ENCODE peak calls at places on chromosomes 16 and 17, in five cellular contexts. One of them, this sample, is unnamed.
A peak's percentile ranks its signal among the peaks of the same experiment; 100 is the strongest.

GRCh38 chr17:50687200-50688066 is 20.3 kb downstream of the ANKRD40 start:
- DNase-seq in AG09309: no peak
- DNase-seq in CD4-positive, CD25-positive, alpha-beta regulatory T cell: no peak
- DNase-seq in Karpas-422: no peak
- DNase-seq in trophoblast cell: no peak
- DNase-seq in this sample: no peak

GRCh38 chr16:9978160-9978725 is 204.0 kb downstream of the GRIN2A start:
- DNase-seq in AG09309: no peak
- DNase-seq in CD4-positive, CD25-positive, alpha-beta regulatory T cell: no peak
- DNase-seq in Karpas-422: no peak
- DNase-seq in trophoblast cell: no peak
- DNase-seq in this sample: no peak

GRCh38 chr17:32627233-32628008 is 140.6 kb downstream of the CDK5R1 start:
- DNase-seq in AG09309: no peak
- DNase-seq in CD4-positive, CD25-positive, alpha-beta regulatory T cell: no peak
- DNase-seq in Karpas-422: no peak
- DNase-seq in trophoblast cell: no peak
- DNase-seq in this sample: no peak

GRCh38 chr17:46159686-46160085 is 33.5 kb downstream of the KANSL1 start:
- DNase-seq in AG09309: peak; percentile 66
- DNase-seq in CD4-positive, CD25-positive, alpha-beta regulatory T cell: no peak
- DNase-seq in Karpas-422: no peak
- DNase-seq in trophoblast cell: peak; percentile 24
- DNase-seq in this sample: no peak

GRCh38 chr17:50213026-50214015 is 11.9 kb upstream of the COL1A1 start:
- DNase-seq in AG09309: no peak
- DNase-seq in CD4-positive, CD25-positive, alpha-beta regulatory T cell: no peak
- DNase-seq in Karpas-422: no peak
- DNase-seq in trophoblast cell: no peak
- DNase-seq in this sample: no peak

GRCh38 chr17:66542183-66542966 is 240.0 kb downstream of the PRKCA start:
- DNase-seq in AG09309: peak; percentile 80
- DNase-seq in CD4-positive, CD25-positive, alpha-beta regulatory T cell: no peak
- DNase-seq in Karpas-422: peak; percentile 91
- DNase-seq in trophoblast cell: no peak
- DNase-seq in this sample: no peak

GRCh38 chr17:76878568-76878967 is 10.4 kb downstream of the MGAT5B start:
- DNase-seq in AG09309: no peak
- DNase-seq in CD4-positive, CD25-positive, alpha-beta regulatory T cell: no peak
- DNase-seq in Karpas-422: no peak
- DNase-seq in trophoblast cell: no peak
- DNase-seq in this sample: no peak

GRCh38 chr17:66777689-66778225 is 57.2 kb upstream of the CACNG5 start:
- DNase-seq in AG09309: no peak
- DNase-seq in CD4-positive, CD25-positive, alpha-beta regulatory T cell: no peak
- DNase-seq in Karpas-422: peak; percentile 95
- DNase-seq in trophoblast cell: no peak
- DNase-seq in this sample: no peak

GRCh38 chr16:3481696-3482658 is 13.3 kb downstream of the C16orf90 start:
- DNase-seq in AG09309: no peak
- DNase-seq in CD4-positive, CD25-positive, alpha-beta regulatory T cell: no peak
- DNase-seq in Karpas-422: no peak
- DNase-seq in trophoblast cell: no peak
- DNase-seq in this sample: no peak

GRCh38 chr16:86681440-86681838 is 103.1 kb downstream of the FOXL1 start:
- DNase-seq in AG09309: no peak
- DNase-seq in CD4-positive, CD25-positive, alpha-beta regulatory T cell: no peak
- DNase-seq in Karpas-422: no peak
- DNase-seq in trophoblast cell: no peak
- DNase-seq in this sample: no peak

GRCh38 chr16:86850675-86851074 is 272.3 kb downstream of the FOXL1 start:
- DNase-seq in AG09309: no peak
- DNase-seq in CD4-positive, CD25-positive, alpha-beta regulatory T cell: no peak
- DNase-seq in Karpas-422: no peak
- DNase-seq in trophoblast cell: no peak
- DNase-seq in this sample: no peak

GRCh38 chr16:2535644-2536021 is 2.2 kb upstream of the PDPK1 start:
- DNase-seq in AG09309: peak; percentile 55
- DNase-seq in CD4-positive, CD25-positive, alpha-beta regulatory T cell: no peak
- DNase-seq in Karpas-422: no peak
- DNase-seq in trophoblast cell: peak; percentile 48
- DNase-seq in this sample: peak; percentile 89

GRCh38 chr16:82880361-82880760 is 253.6 kb downstream of the CDH13 start:
- DNase-seq in AG09309: no peak
- DNase-seq in CD4-positive, CD25-positive, alpha-beta regulatory T cell: no peak
- DNase-seq in Karpas-422: no peak
- DNase-seq in trophoblast cell: no peak
- DNase-seq in this sample: no peak

GRCh38 chr17:36212958-36213357 is 2.1 kb downstream of the CCL4L2 start:
- DNase-seq in AG09309: no peak
- DNase-seq in CD4-positive, CD25-positive, alpha-beta regulatory T cell: no peak
- DNase-seq in Karpas-422: no peak
- DNase-seq in trophoblast cell: no peak
- DNase-seq in this sample: no peak

GRCh38 chr16:19532601-19533000 is 8.9 kb downstream of the CCP110 start:
- DNase-seq in AG09309: no peak
- DNase-seq in CD4-positive, CD25-positive, alpha-beta regulatory T cell: no peak
- DNase-seq in Karpas-422: no peak
- DNase-seq in trophoblast cell: no peak
- DNase-seq in this sample: no peak

GRCh38 chr16:69105501-69106361 is at the start of gene HAS3:
- DNase-seq in AG09309: peak; percentile 24
- DNase-seq in CD4-positive, CD25-positive, alpha-beta regulatory T cell: no peak
- DNase-seq in Karpas-422: peak; percentile 60
- DNase-seq in trophoblast cell: peak; percentile 43
- DNase-seq in this sample: no peak

GRCh38 chr17:59370580-59371299 is 39.3 kb downstream of the YPEL2 start:
- DNase-seq in AG09309: no peak
- DNase-seq in CD4-positive, CD25-positive, alpha-beta regulatory T cell: no peak
- DNase-seq in Karpas-422: no peak
- DNase-seq in trophoblast cell: no peak
- DNase-seq in this sample: no peak

GRCh38 chr16:23842137-23842600 is 6.4 kb downstream of the PRKCB start:
- DNase-seq in AG09309: no peak
- DNase-seq in CD4-positive, CD25-positive, alpha-beta regulatory T cell: no peak
- DNase-seq in Karpas-422: no peak
- DNase-seq in trophoblast cell: no peak
- DNase-seq in this sample: no peak

GRCh38 chr17:21177854-21178600 is 35.9 kb downstream of the TMEM11 start:
- DNase-seq in AG09309: no peak
- DNase-seq in CD4-positive, CD25-positive, alpha-beta regulatory T cell: no peak
- DNase-seq in Karpas-422: no peak
- DNase-seq in trophoblast cell: no peak
- DNase-seq in this sample: no peak

GRCh38 chr17:59972778-59973177 is 8.2 kb upstream of the RNFT1 start:
- DNase-seq in AG09309: no peak
- DNase-seq in CD4-positive, CD25-positive, alpha-beta regulatory T cell: no peak
- DNase-seq in Karpas-422: no peak
- DNase-seq in trophoblast cell: no peak
- DNase-seq in this sample: no peak

GRCh38 chr17:7703584-7704574 is 1.1 kb upstream of the EFNB3 start:
- DNase-seq in AG09309: no peak
- DNase-seq in CD4-positive, CD25-positive, alpha-beta regulatory T cell: no peak
- DNase-seq in Karpas-422: peak; percentile 81
- DNase-seq in trophoblast cell: no peak
- DNase-seq in this sample: no peak

GRCh38 chr17:29111816-29112499 is 68.2 kb downstream of the MYO18A start:
- DNase-seq in AG09309: no peak
- DNase-seq in CD4-positive, CD25-positive, alpha-beta regulatory T cell: peak; percentile 58
- DNase-seq in Karpas-422: peak; percentile 94
- DNase-seq in trophoblast cell: peak; percentile 47
- DNase-seq in this sample: peak; percentile 61

GRCh38 chr16:88030498-88030897 is 79.3 kb downstream of the BANP start:
- DNase-seq in AG09309: no peak
- DNase-seq in CD4-positive, CD25-positive, alpha-beta regulatory T cell: no peak
- DNase-seq in Karpas-422: no peak
- DNase-seq in trophoblast cell: no peak
- DNase-seq in this sample: no peak

GRCh38 chr17:14808425-14808824 is 456.7 kb downstream of the PMP22 start:
- DNase-seq in AG09309: no peak
- DNase-seq in CD4-positive, CD25-positive, alpha-beta regulatory T cell: no peak
- DNase-seq in Karpas-422: no peak
- DNase-seq in trophoblast cell: no peak
- DNase-seq in this sample: no peak

GRCh38 chr16:31099860-31100638 is 5.5 kb upstream of the VKORC1 start:
- DNase-seq in AG09309: no peak
- DNase-seq in CD4-positive, CD25-positive, alpha-beta regulatory T cell: no peak
- DNase-seq in Karpas-422: no peak
- DNase-seq in trophoblast cell: no peak
- DNase-seq in this sample: no peak

GRCh38 chr17:32487460-32488176 is 825 bp downstream of the CDK5R1 start:
- DNase-seq in AG09309: no peak
- DNase-seq in CD4-positive, CD25-positive, alpha-beta regulatory T cell: no peak
- DNase-seq in Karpas-422: no peak
- DNase-seq in trophoblast cell: no peak
- DNase-seq in this sample: no peak

GRCh38 chr17:64063766-64064224 is 43.4 kb upstream of the ICAM2 start:
- DNase-seq in AG09309: no peak
- DNase-seq in CD4-positive, CD25-positive, alpha-beta regulatory T cell: peak; percentile 41
- DNase-seq in Karpas-422: peak; percentile 63
- DNase-seq in trophoblast cell: peak; percentile 59
- DNase-seq in this sample: no peak

GRCh38 chr17:64066709-64067108 is 46.3 kb upstream of the ICAM2 start:
- DNase-seq in AG09309: no peak
- DNase-seq in CD4-positive, CD25-positive, alpha-beta regulatory T cell: peak; percentile 52
- DNase-seq in Karpas-422: no peak
- DNase-seq in trophoblast cell: no peak
- DNase-seq in this sample: no peak

GRCh38 chr17:64061157-64061898 is 40.9 kb upstream of the ICAM2 start:
- DNase-seq in AG09309: no peak
- DNase-seq in CD4-positive, CD25-positive, alpha-beta regulatory T cell: no peak
- DNase-seq in Karpas-422: no peak
- DNase-seq in trophoblast cell: no peak
- DNase-seq in this sample: no peak

GRCh38 chr17:64063088-64063487 is 42.7 kb upstream of the ICAM2 start:
- DNase-seq in AG09309: no peak
- DNase-seq in CD4-positive, CD25-positive, alpha-beta regulatory T cell: no peak
- DNase-seq in Karpas-422: no peak
- DNase-seq in trophoblast cell: no peak
- DNase-seq in this sample: no peak

GRCh38 chr17:64064331-64064730 is 43.9 kb upstream of the ICAM2 start:
- DNase-seq in AG09309: no peak
- DNase-seq in CD4-positive, CD25-positive, alpha-beta regulatory T cell: no peak
- DNase-seq in Karpas-422: no peak
- DNase-seq in trophoblast cell: no peak
- DNase-seq in this sample: no peak
- H3K4me3 ChIP-seq in AG09309: no peak overlapping the region
- H3K4me3 ChIP-seq in CD4-positive, CD25-positive, alpha-beta regulatory T cell: no peak overlapping the region
- H3K4me3 ChIP-seq in Karpas-422: no peak overlapping the region
- H3K4me3 ChIP-seq in trophoblast cell: no peak overlapping the region
- H3K4me3 ChIP-seq in this sample: no peak overlapping the region

GRCh38 chr17:48542956-48543853 is 1.7 kb downstream of the HOXB2 start:
- DNase-seq in AG09309: no peak
- DNase-seq in CD4-positive, CD25-positive, alpha-beta regulatory T cell: peak; percentile 63
- DNase-seq in Karpas-422: no peak
- DNase-seq in trophoblast cell: peak; percentile 82
- DNase-seq in this sample: no peak

GRCh38 chr17:48545022-48545376 is at the start of gene HOXB2:
- DNase-seq in AG09309: no peak
- DNase-seq in CD4-positive, CD25-positive, alpha-beta regulatory T cell: no peak
- DNase-seq in Karpas-422: no peak
- DNase-seq in trophoblast cell: no peak
- DNase-seq in this sample: no peak

GRCh38 chr17:48544356-48545021 is 420 bp downstream of the HOXB2 start:
- DNase-seq in AG09309: no peak
- DNase-seq in CD4-positive, CD25-positive, alpha-beta regulatory T cell: peak; percentile 28
- DNase-seq in Karpas-422: no peak
- DNase-seq in trophoblast cell: no peak
- DNase-seq in this sample: peak; percentile 73

GRCh38 chr17:48542114-48542955 is 2.6 kb downstream of the HOXB2 start:
- DNase-seq in AG09309: no peak
- DNase-seq in CD4-positive, CD25-positive, alpha-beta regulatory T cell: peak; percentile 28
- DNase-seq in Karpas-422: no peak
- DNase-seq in trophoblast cell: no peak
- DNase-seq in this sample: no peak

GRCh38 chr17:48543854-48544355 is 1.0 kb downstream of the HOXB2 start:
- DNase-seq in AG09309: no peak
- DNase-seq in CD4-positive, CD25-positive, alpha-beta regulatory T cell: peak; percentile 29
- DNase-seq in Karpas-422: no peak
- DNase-seq in trophoblast cell: no peak
- DNase-seq in this sample: no peak
- H3K4me3 ChIP-seq in AG09309: peak overlapping the region; percentile 64
- H3K4me3 ChIP-seq in CD4-positive, CD25-positive, alpha-beta regulatory T cell: peak overlapping the region; percentile 94
- H3K4me3 ChIP-seq in Karpas-422: no peak overlapping the region
- H3K4me3 ChIP-seq in trophoblast cell: peak overlapping the region; percentile 82
- H3K4me3 ChIP-seq in this sample: peak overlapping the region; percentile 54

GRCh38 chr17:72588561-72588960 is 467.7 kb downstream of the SOX9 start:
- DNase-seq in AG09309: no peak
- DNase-seq in CD4-positive, CD25-positive, alpha-beta regulatory T cell: no peak
- DNase-seq in Karpas-422: no peak
- DNase-seq in trophoblast cell: no peak
- DNase-seq in this sample: no peak
- H3K4me3 ChIP-seq in AG09309: no peak overlapping the region
- H3K4me3 ChIP-seq in CD4-positive, CD25-positive, alpha-beta regulatory T cell: no peak overlapping the region
- H3K4me3 ChIP-seq in Karpas-422: no peak overlapping the region
- H3K4me3 ChIP-seq in trophoblast cell: no peak overlapping the region
- H3K4me3 ChIP-seq in this sample: no peak overlapping the region

DNA sequence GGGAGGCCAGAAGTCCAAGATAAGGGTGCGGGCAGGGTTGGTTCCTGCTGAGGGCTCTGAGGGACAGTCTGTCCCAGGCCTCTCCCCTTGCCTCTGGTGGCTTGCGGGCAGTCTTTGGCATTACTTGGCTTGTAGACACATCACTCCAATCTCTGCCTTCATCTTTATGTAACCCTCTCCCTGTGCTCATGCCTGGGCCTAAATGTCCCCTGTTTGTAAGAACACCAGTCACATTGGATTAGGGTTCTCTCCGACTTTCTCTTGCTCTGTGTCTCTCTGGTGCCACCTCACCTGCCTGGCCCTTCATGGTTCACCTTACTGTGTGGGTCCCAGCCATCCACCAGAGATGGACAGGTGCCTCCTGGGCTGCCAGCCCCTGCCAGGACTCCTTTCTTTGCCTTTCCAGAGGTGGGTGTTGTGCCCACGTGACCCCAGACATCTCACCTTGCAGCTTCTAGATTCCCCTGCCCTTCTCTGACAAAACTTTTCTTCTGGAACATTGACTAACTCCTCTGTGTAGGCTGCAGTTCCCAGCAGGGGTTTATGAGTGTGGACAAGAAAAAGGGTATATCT is 205.8 kb downstream of the MSI2 start:
- DNase-seq in AG09309: no peak
- DNase-seq in CD4-positive, CD25-positive, alpha-beta regulatory T cell: no peak
- DNase-seq in Karpas-422: no peak
- DNase-seq in trophoblast cell: no peak
- DNase-seq in this sample: no peak
- H3K4me3 ChIP-seq in AG09309: no peak overlapping the region
- H3K4me3 ChIP-seq in CD4-positive, CD25-positive, alpha-beta regulatory T cell: peak overlapping the region; percentile 17
- H3K4me3 ChIP-seq in Karpas-422: no peak overlapping the region
- H3K4me3 ChIP-seq in trophoblast cell: no peak overlapping the region
- H3K4me3 ChIP-seq in this sample: no peak overlapping the region

This sample was measured in lower leg skin.